ENCODE peak calls at places on chromosomes 2 and 18, in four cellular contexts. I is right lobe of liver, D is NT2/D1, P is esophagus squamous epithelium. L is an unnamed sample. For H3K9me3, the result is how much of the 10 kb centered on the place peaks cover.

GRCh38 chr2:72989770-72990556 is 72.6 kb downstream of the EMX1 start:
- DNase-seq in I (peak), D (no peak), P (no peak), L (no peak)

GRCh38 chr2:85369500-85369899 is 14.9 kb downstream of the ELMOD3 start:
- DNase-seq in I (no peak), D (no peak), P (no peak), L (no peak)

GRCh38 chr2:122167561-122167960 is 412.1 kb downstream of the TSN start:
- DNase-seq in I (no peak), D (no peak), P (no peak), L (no peak)

GRCh38 chr18:7855051-7855450 is 287.9 kb downstream of the PTPRM start:
- DNase-seq in I (no peak), D (no peak), P (no peak), L (no peak)

GRCh38 chr2:144137705-144138428 is 382.1 kb downstream of the ZEB2 start:
- DNase-seq in I (no peak), D (no peak), P (no peak), L (no peak)

GRCh38 chr2:58098254-58099096 is 51.9 kb downstream of the VRK2 start:
- DNase-seq in I (no peak), D (no peak), P (no peak), L (no peak)

GRCh38 chr2:86441789-86442641 is 844 bp downstream of the KDM3A start:
- DNase-seq in I (peak), D (peak), P (peak), L (peak)

GRCh38 chr18:59386909-59387515 is 27.9 kb upstream of the LMAN1 start:
- DNase-seq in I (no peak), D (peak), P (no peak), L (no peak)

GRCh38 chr2:222993920-222994650 is 57.9 kb upstream of the KCNE4 start:
- DNase-seq in I (no peak), D (no peak), P (no peak), L (no peak)

GRCh38 chr2:62427146-62427545 is 78.8 kb downstream of the TMEM17 start:
- DNase-seq in I (no peak), D (no peak), P (no peak), L (no peak)

GRCh38 chr2:107986278-107987217 is at the start of gene SLC5A7:
- DNase-seq in I (no peak), D (no peak), P (no peak), L (no peak)

GRCh38 chr2:225466891-225467604 is 67.5 kb downstream of the NYAP2 start:
- DNase-seq in I (no peak), D (no peak), P (no peak), L (no peak)

GRCh38 chr18:44626807-44627206 is 53.9 kb upstream of the SETBP1 start:
- DNase-seq in I (no peak), D (no peak), P (no peak), L (no peak)

GRCh38 chr2:36408198-36408703 is 52.7 kb downstream of the CRIM1 start:
- DNase-seq in I (no peak), D (no peak), P (no peak), L (no peak)

GRCh38 chr2:46470114-46470628 is 9.2 kb upstream of the TMEM247 start:
- DNase-seq in I (no peak), D (no peak), P (no peak), L (no peak)

GRCh38 chr2:89818873-89819272 is 1127.4 kb downstream of the RPIA start:
- DNase-seq in I (no peak), D (no peak), P (no peak), L (no peak)

GRCh38 chr2:89823556-89823955 is 1132.1 kb downstream of the RPIA start:
- DNase-seq in I (no peak), D (no peak), P (no peak), L (no peak)

GRCh38 chr2:89819809-89820208 is 1128.3 kb downstream of the RPIA start:
- DNase-seq in I (no peak), D (no peak), P (no peak), L (no peak)

GRCh38 chr2:89821455-89821945 is 1130.0 kb downstream of the RPIA start:
- DNase-seq in I (no peak), D (no peak), P (no peak), L (no peak)

DNA sequence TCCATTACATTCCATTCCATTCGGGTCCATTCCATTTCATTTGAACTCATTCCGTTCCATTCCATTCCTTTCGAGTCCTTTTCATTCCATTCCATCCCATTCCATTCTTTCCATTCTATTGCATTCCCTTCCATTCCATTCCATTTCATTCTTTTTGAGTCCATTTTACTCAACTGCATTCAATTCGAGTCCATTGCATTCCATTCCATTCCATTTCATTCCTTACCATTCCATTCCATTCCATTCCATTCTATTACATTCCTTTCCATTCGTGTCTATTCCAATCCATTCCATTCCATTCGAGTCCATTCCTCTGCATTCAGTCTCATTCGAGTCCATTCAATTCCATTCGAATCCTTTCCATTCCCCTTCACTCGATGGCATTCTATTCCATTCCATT is 1128.8 kb downstream of the RPIA start:
- DNase-seq in I (no peak), D (no peak), P (no peak), L (no peak)
- H3K9me3 ChIP-seq in I (under half), D (half or more), P (under half), L (under half)

DNA sequence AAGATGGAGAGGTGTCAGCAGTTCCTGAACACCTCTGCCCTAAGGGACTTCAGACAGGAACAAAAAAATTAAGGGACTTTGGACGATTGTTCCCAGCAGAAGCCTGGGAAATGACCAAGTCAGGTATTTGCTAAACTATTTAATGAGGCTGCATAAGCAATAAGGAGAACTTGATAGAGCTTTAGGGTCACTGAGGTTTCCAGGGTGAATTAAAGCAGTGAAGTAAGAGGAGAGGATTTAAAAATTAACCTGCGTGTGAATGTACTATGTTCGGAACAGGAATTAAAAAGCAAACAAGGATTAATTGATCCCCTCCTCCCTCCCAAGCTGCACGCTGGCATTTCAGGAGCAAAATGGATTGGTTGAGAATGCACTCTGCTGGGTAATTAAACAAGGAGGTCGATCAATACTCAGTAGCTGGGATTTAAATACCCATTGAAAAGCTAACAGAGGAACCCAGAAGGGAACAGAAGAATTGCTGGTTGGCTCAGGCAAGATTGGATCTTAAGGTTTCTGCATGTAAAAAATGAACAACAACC is 157.2 kb downstream of the RNF152 start:
- DNase-seq in I (peak), D (no peak), P (no peak), L (no peak)
- H3K9me3 ChIP-seq in I (under half), D (under half), P (under half), L (under half)

GRCh38 chr2:220550995-220551702 is 923.7 kb downstream of the SLC4A3 start:
- DNase-seq in I (no peak), D (no peak), P (no peak), L (no peak)
- H3K9me3 ChIP-seq in I (under half), D (under half), P (under half), L (under half)

GRCh38 chr2:119214453-119214852 is 9.2 kb upstream of the STEAP3 start:
- DNase-seq in I (no peak), D (no peak), P (no peak), L (no peak)
- H3K9me3 ChIP-seq in I (under half), D (under half), P (under half), L (under half)

GRCh38 chr2:168534926-168535325 is 78.9 kb downstream of the CERS6 start:
- DNase-seq in I (no peak), D (no peak), P (no peak), L (no peak)
- H3K9me3 ChIP-seq in I (under half), D (under half), P (under half), L (under half)

DNA sequence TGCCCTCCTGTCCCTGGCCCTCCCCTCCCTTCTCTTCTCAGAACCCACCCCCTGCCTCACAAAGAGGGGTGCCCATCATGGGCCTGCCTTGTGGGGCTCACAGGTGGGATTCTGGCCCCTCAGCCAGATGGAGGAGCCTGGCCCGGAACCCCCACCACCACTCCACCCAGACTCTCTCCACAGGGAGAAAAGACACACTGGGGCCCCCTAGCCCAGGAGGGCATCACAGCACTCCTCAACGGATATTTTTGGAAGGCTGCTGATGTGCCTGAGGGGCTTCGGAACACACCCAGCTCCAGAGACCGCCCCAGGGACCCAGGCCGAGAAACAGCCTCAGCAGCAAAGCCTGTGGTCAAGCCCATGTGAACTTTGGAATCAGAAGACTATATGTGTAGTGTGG is 9.9 kb downstream of the KCNIP3 start:
- DNase-seq in I (no peak), D (no peak), P (no peak), L (no peak)
- H3K9me3 ChIP-seq in I (under half), D (under half), P (under half), L (under half)

GRCh38 chr2:204776781-204777559 is 231.7 kb downstream of the PARD3B start:
- DNase-seq in I (no peak), D (no peak), P (no peak), L (no peak)
- H3K9me3 ChIP-seq in I (under half), D (under half), P (under half), L (under half)

L was measured in T-helper 17 cell.